ENCODE peak calls at places on chromosome 18, in ten cellular contexts. T, Z, W, K, L, G, H, M, Y and Q are unnamed samples.

GRCh38 chr18:48749768-48750167 is 201.0 kb downstream of the SMAD7 start:
- DNase-seq in T (no peak), Z (no peak), W (peak; percentile 58), K (no peak), L (no peak), G (peak; percentile 92), H (no peak), M (no peak), Y (no peak), Q (peak; percentile 73)

GRCh38 chr18:8260847-8261246 is 348.4 kb upstream of the RAB12 start:
- DNase-seq in T (no peak), Z (no peak), W (no peak), K (no peak), L (no peak), G (no peak), H (no peak), M (no peak), Y (no peak), Q (no peak)

GRCh38 chr18:61400714-61401113 is 67.5 kb downstream of the CDH20 start:
- DNase-seq in T (no peak), Z (no peak), W (peak; percentile 72), K (no peak), L (no peak), G (peak; percentile 75), H (peak; percentile 6), M (no peak), Y (no peak), Q (no peak)

GRCh38 chr18:48687694-48688042 is 148.8 kb downstream of the CTIF start:
- DNase-seq in T (no peak), Z (no peak), W (no peak), K (no peak), L (no peak), G (no peak), H (no peak), M (no peak), Y (no peak), Q (no peak)

GRCh38 chr18:58534535-58535301 is 94.2 kb downstream of the ALPK2 start:
- DNase-seq in T (no peak), Z (no peak), W (no peak), K (peak; percentile 35), L (no peak), G (no peak), H (no peak), M (no peak), Y (no peak), Q (no peak)

GRCh38 chr18:3747176-3747973 is 297.4 kb downstream of the TGIF1 start:
- DNase-seq in T (no peak), Z (no peak), W (peak; percentile 91), K (no peak), L (no peak), G (peak; percentile 20), H (no peak), M (no peak), Y (no peak), Q (peak; percentile 28)

GRCh38 chr18:53567935-53568574 is 656.4 kb downstream of the MBD2 start:
- DNase-seq in T (no peak), Z (peak; percentile 57), W (peak; percentile 30), K (peak; percentile 73), L (peak; percentile 34), G (peak; percentile 50), H (peak; percentile 38), M (peak; percentile 28), Y (peak; percentile 7), Q (peak; percentile 56)

GRCh38 chr18:72458256-72458655 is 85.9 kb downstream of the CBLN2 start:
- DNase-seq in T (no peak), Z (no peak), W (no peak), K (no peak), L (no peak), G (no peak), H (no peak), M (no peak), Y (no peak), Q (no peak)

GRCh38 chr18:26765498-26765897 is 100.0 kb downstream of the AQP4 start:
- DNase-seq in T (no peak), Z (no peak), W (no peak), K (no peak), L (no peak), G (no peak), H (no peak), M (no peak), Y (no peak), Q (no peak)

GRCh38 chr18:25310045-25310444 is 41.9 kb downstream of the ZNF521 start:
- DNase-seq in T (no peak), Z (peak; percentile 24), W (peak; percentile 77), K (peak; percentile 68), L (no peak), G (peak; percentile 69), H (peak; percentile 71), M (peak; percentile 28), Y (peak; percentile 58), Q (no peak)

GRCh38 chr18:55672574-55673361 is 84.8 kb upstream of the TCF4 start:
- DNase-seq in T (no peak), Z (no peak), W (no peak), K (no peak), L (no peak), G (peak; percentile 1), H (no peak), M (no peak), Y (peak; percentile 5), Q (no peak)

GRCh38 chr18:63173983-63174382 is 145.6 kb downstream of the BCL2 start:
- DNase-seq in T (no peak), Z (no peak), W (no peak), K (no peak), L (no peak), G (no peak), H (no peak), M (no peak), Y (no peak), Q (no peak)

GRCh38 chr18:36714476-36714875 is 114.3 kb downstream of the TPGS2 start:
- DNase-seq in T (no peak), Z (no peak), W (no peak), K (peak; percentile 36), L (no peak), G (peak; percentile 14), H (no peak), M (no peak), Y (no peak), Q (no peak)

GRCh38 chr18:68215931-68216330 is 499.0 kb downstream of the TMX3 start:
- DNase-seq in T (no peak), Z (no peak), W (peak; percentile 19), K (no peak), L (no peak), G (peak; percentile 89), H (peak; percentile 38), M (no peak), Y (no peak), Q (peak; percentile 69)

GRCh38 chr18:8516391-8517250 is 92.6 kb upstream of the RAB12 start:
- DNase-seq in T (no peak), Z (no peak), W (no peak), K (no peak), L (no peak), G (no peak), H (no peak), M (no peak), Y (no peak), Q (no peak)

GRCh38 chr18:51391731-51392130 is 194.2 kb upstream of the MEX3C start:
- DNase-seq in T (no peak), Z (peak; percentile 20), W (no peak), K (no peak), L (no peak), G (no peak), H (peak; percentile 6), M (no peak), Y (no peak), Q (no peak)

GRCh38 chr18:68316636-68317035 is 398.3 kb downstream of the TMX3 start:
- DNase-seq in T (no peak), Z (no peak), W (peak; percentile 38), K (peak; percentile 2), L (no peak), G (peak; percentile 64), H (peak; percentile 17), M (no peak), Y (no peak), Q (no peak)

GRCh38 chr18:76730901-76731300 is 91.5 kb upstream of the ZNF236 start:
- DNase-seq in T (no peak), Z (no peak), W (no peak), K (no peak), L (no peak), G (no peak), H (no peak), M (no peak), Y (no peak), Q (no peak)
- H2AFZ ChIP-seq in T (no peak overlapping the region), Z (peak overlapping the region; percentile 96), W (no peak overlapping the region), K (no peak overlapping the region), L (no peak overlapping the region), G (no peak overlapping the region), H (no peak overlapping the region), M (no peak overlapping the region), Y (no peak overlapping the region), Q (no peak overlapping the region)

GRCh38 chr18:43935051-43935412 is 657.7 kb upstream of the SYT4 start:
- DNase-seq in T (no peak), Z (no peak), W (peak; percentile 98), K (no peak), L (peak; percentile 56), G (peak; percentile 53), H (peak; percentile 94), M (no peak), Y (no peak), Q (no peak)
- H2AFZ ChIP-seq in T (no peak overlapping the region), Z (no peak overlapping the region), W (no peak overlapping the region), K (no peak overlapping the region), L (no peak overlapping the region), G (peak overlapping the region; percentile 63), H (no peak overlapping the region), M (no peak overlapping the region), Y (no peak overlapping the region), Q (no peak overlapping the region)

DNA sequence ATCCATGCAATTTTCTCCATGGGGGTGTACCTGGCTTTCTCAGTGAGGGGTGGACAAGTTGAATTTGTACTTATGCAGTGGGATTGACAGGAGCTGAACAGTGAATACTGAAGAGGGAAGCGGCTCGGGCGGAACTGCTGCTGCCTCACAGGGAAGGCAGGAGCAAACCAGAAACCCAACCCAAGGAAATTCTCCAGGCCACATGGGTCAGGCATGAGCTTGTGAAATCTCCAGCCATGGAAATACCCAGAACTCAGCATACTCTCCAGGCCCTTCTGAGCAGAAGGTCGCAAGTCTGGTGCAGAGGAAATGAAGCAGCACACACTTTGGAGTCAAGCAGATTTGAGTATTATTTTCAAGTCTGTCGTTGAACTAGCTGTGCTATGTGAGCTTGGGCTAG is 26.5 kb upstream of the INO80C start:
- DNase-seq in T (no peak), Z (no peak), W (no peak), K (no peak), L (peak; percentile 28), G (no peak), H (peak; percentile 81), M (no peak), Y (no peak), Q (no peak)
- H2AFZ ChIP-seq in T (no peak overlapping the region), Z (peak overlapping the region; percentile 24), W (no peak overlapping the region), K (peak overlapping the region; percentile 28), L (no peak overlapping the region), G (no peak overlapping the region), H (no peak overlapping the region), M (no peak overlapping the region), Y (no peak overlapping the region), Q (no peak overlapping the region)

GRCh38 chr18:31499157-31499524 is 1.2 kb downstream of the DSG2 start:
- DNase-seq in T (no peak), Z (no peak), W (no peak), K (no peak), L (no peak), G (no peak), H (peak; percentile 33), M (no peak), Y (peak; percentile 60), Q (no peak)
- H2AFZ ChIP-seq in T (no peak overlapping the region), Z (peak overlapping the region; percentile 93), W (no peak overlapping the region), K (no peak overlapping the region), L (peak overlapping the region; percentile 96), G (no peak overlapping the region), H (no peak overlapping the region), M (peak overlapping the region; percentile 92), Y (peak overlapping the region; percentile 47), Q (no peak overlapping the region)